ENCODE peak calls at places on chromosomes 4 and X, in six cellular contexts. Y is tibial artery, U is heart left ventricle, A is hepatocyte, N is HCT116, D is MM.1S. B is an unnamed sample.

GRCh38 chr4:68167706-68168105 is 38.0 kb upstream of the TMPRSS11F start:
- DNase-seq in Y (no peak), U (no peak), A (no peak), N (no peak), D (no peak), B (no peak)

GRCh38 chr4:22869235-22869634 is 176.5 kb downstream of the GBA3 start:
- DNase-seq in Y (no peak), U (no peak), A (no peak), N (no peak), D (no peak), B (no peak)

GRCh38 chr4:56787380-56787779 is 34.1 kb downstream of the SPINK2 start:
- DNase-seq in Y (no peak), U (no peak), A (peak), N (no peak), D (no peak), B (no peak)

GRCh38 chrX:149916745-149917392 is 12.5 kb upstream of the HSFX4 start:
- DNase-seq in Y (no peak), U (no peak), A (no peak), N (no peak), D (no peak), B (no peak)

GRCh38 chr4:128342762-128343161 is 55.1 kb upstream of the PGRMC2 start:
- DNase-seq in Y (no peak), U (no peak), A (no peak), N (no peak), D (no peak), B (no peak)

GRCh38 chr4:22315643-22316042 is 200.2 kb downstream of the ADGRA3 start:
- DNase-seq in Y (no peak), U (no peak), A (peak), N (no peak), D (no peak), B (no peak)

GRCh38 chr4:25878676-25879075 is 15.9 kb upstream of the SEL1L3 start:
- DNase-seq in Y (no peak), U (no peak), A (no peak), N (no peak), D (no peak), B (no peak)

GRCh38 chrX:123422875-123423274 is 238.8 kb downstream of the GRIA3 start:
- DNase-seq in Y (no peak), U (no peak), A (peak), N (no peak), D (peak), B (no peak)

GRCh38 chrX:151488677-151489076 is 74.8 kb upstream of the PASD1 start:
- DNase-seq in Y (no peak), U (no peak), A (no peak), N (peak), D (no peak), B (no peak)

GRCh38 chr4:7020290-7020689 is 22.9 kb upstream of the TADA2B start:
- DNase-seq in Y (no peak), U (no peak), A (no peak), N (no peak), D (no peak), B (no peak)

GRCh38 chr4:113496698-113497097 is 264.8 kb downstream of the CAMK2D start:
- DNase-seq in Y (no peak), U (no peak), A (no peak), N (no peak), D (no peak), B (no peak)

GRCh38 chr4:114921191-114921590 is 192.2 kb downstream of the NDST4 start:
- DNase-seq in Y (no peak), U (no peak), A (no peak), N (no peak), D (no peak), B (no peak)

GRCh38 chrX:7045238-7045955 is 102.1 kb upstream of the STS start:
- DNase-seq in Y (no peak), U (no peak), A (no peak), N (no peak), D (no peak), B (no peak)

GRCh38 chr4:37244583-37245390 is at the start of gene NWD2:
- DNase-seq in Y (no peak), U (no peak), A (peak), N (no peak), D (no peak), B (peak)

GRCh38 chr4:186823989-186824388 is 100.3 kb upstream of the FAT1 start:
- DNase-seq in Y (no peak), U (no peak), A (no peak), N (no peak), D (no peak), B (no peak)

GRCh38 chr4:159768011-159768410 is 665.1 kb downstream of the RAPGEF2 start:
- DNase-seq in Y (no peak), U (no peak), A (no peak), N (no peak), D (no peak), B (no peak)

GRCh38 chr4:183571350-183572076 is 66.7 kb downstream of the ING2 start:
- DNase-seq in Y (no peak), U (no peak), A (peak), N (no peak), D (no peak), B (no peak)

GRCh38 chr4:108055787-108056186 is 66.1 kb downstream of the HADH start:
- DNase-seq in Y (no peak), U (no peak), A (no peak), N (no peak), D (no peak), B (no peak)

GRCh38 chrX:70219938-70220764 is 14.3 kb upstream of the AWAT1 start:
- DNase-seq in Y (peak), U (no peak), A (peak), N (peak), D (no peak), B (no peak)

GRCh38 chr4:170398228-170398627 is 308.5 kb upstream of the AADAT start:
- DNase-seq in Y (no peak), U (no peak), A (no peak), N (no peak), D (no peak), B (no peak)

GRCh38 chr4:54473077-54473545 is 184.6 kb upstream of the KIT start:
- DNase-seq in Y (no peak), U (no peak), A (peak), N (no peak), D (no peak), B (no peak)

GRCh38 chr4:83582289-83582756 is 46.4 kb downstream of the GPAT3 start:
- DNase-seq in Y (no peak), U (no peak), A (peak), N (no peak), D (no peak), B (no peak)

GRCh38 chrX:55196688-55197087 is 23.5 kb upstream of the PAGE5 start:
- DNase-seq in Y (no peak), U (no peak), A (no peak), N (no peak), D (no peak), B (no peak)

GRCh38 chr4:111210576-111210975 is 587.7 kb upstream of the PITX2 start:
- DNase-seq in Y (no peak), U (no peak), A (no peak), N (no peak), D (no peak), B (no peak)

GRCh38 chr4:183260491-183261151 is 59.5 kb downstream of the CLDN22 start:
- DNase-seq in Y (no peak), U (no peak), A (peak), N (no peak), D (no peak), B (no peak)

GRCh38 chr4:80294206-80294605 is 27.7 kb downstream of the FGF5 start:
- DNase-seq in Y (no peak), U (no peak), A (no peak), N (no peak), D (no peak), B (no peak)

GRCh38 chr4:80295841-80296240 is 29.4 kb downstream of the FGF5 start:
- DNase-seq in Y (no peak), U (no peak), A (no peak), N (no peak), D (no peak), B (no peak)

GRCh38 chr4:80295331-80295730 is 28.9 kb downstream of the FGF5 start:
- DNase-seq in Y (no peak), U (no peak), A (no peak), N (no peak), D (no peak), B (no peak)
- H3K4me3 ChIP-seq in Y (no peak), U (no peak), A (no peak), N (no peak), D (no peak), B (no peak)

GRCh38 chr4:2436301-2436700 is 17.5 kb downstream of the CFAP99 start:
- DNase-seq in Y (no peak), U (no peak), A (no peak), N (no peak), D (no peak), B (no peak)
- TF ChIP-seq CTCF in Y (no peak), U (no peak), A (peak), N (peak), D (no peak), B (no peak)

GRCh38 chrX:22246620-22247019 is 26.1 kb upstream of the CBLL2 start:
- DNase-seq in Y (no peak), U (no peak), A (no peak), N (no peak), D (no peak), B (no peak)
- H3K27ac ChIP-seq in Y (no peak), U (no peak), A (no peak), N (no peak), D (no peak), B (no peak)

GRCh38 chr4:48343531-48343930 is 2.2 kb downstream of the SLAIN2 start:
- DNase-seq in Y (no peak), U (no peak), A (no peak), N (no peak), D (no peak), B (no peak)
- H3K4me3 ChIP-seq in Y (peak), U (peak), A (peak), N (no peak), D (no peak), B (peak)

B was measured in kidney.